ENCODE peak calls at places on chromosomes 1 and 21, in seven cellular contexts. One of them, this sample, is unnamed.

GRCh38 chr1:31111290-31111951 is 45.9 kb upstream of the PUM1 start:
- DNase-seq in cardiac muscle cell: peak; percentile 91
- DNase-seq in adrenal gland: peak; percentile 52
- DNase-seq in psoas muscle: peak; percentile 65
- DNase-seq in heart left ventricle: peak; percentile 50
- DNase-seq in tibial nerve: peak; percentile 36
- DNase-seq in CD8-positive, alpha-beta memory T cell: no peak
- DNase-seq in this sample: peak; percentile 26

GRCh38 chr1:150268342-150268705 is 492 bp downstream of the APH1A start:
- DNase-seq in adrenal gland: peak; percentile 72
- DNase-seq in psoas muscle: no peak
- DNase-seq in CD8-positive, alpha-beta memory T cell: peak; percentile 16
- DNase-seq in cardiac muscle cell: peak; percentile 25
- DNase-seq in heart left ventricle: no peak
- DNase-seq in tibial nerve: no peak
- DNase-seq in this sample: peak; percentile 32

GRCh38 chr1:69246109-69246508 is 321.6 kb upstream of the LRRC7 start:
- DNase-seq in CD8-positive, alpha-beta memory T cell: no peak
- DNase-seq in cardiac muscle cell: no peak
- DNase-seq in adrenal gland: no peak
- DNase-seq in heart left ventricle: no peak
- DNase-seq in tibial nerve: no peak
- DNase-seq in psoas muscle: no peak
- DNase-seq in this sample: no peak

GRCh38 chr1:204213668-204214662 is at the start of gene GOLT1A:
- DNase-seq in cardiac muscle cell: peak; percentile 87
- DNase-seq in adrenal gland: peak; percentile 47
- DNase-seq in tibial nerve: peak; percentile 48
- DNase-seq in psoas muscle: peak; percentile 56
- DNase-seq in CD8-positive, alpha-beta memory T cell: no peak
- DNase-seq in heart left ventricle: peak; percentile 64
- DNase-seq in this sample: peak; percentile 74

GRCh38 chr1:85582687-85583354 is 2.3 kb downstream of the CCN1 start:
- DNase-seq in CD8-positive, alpha-beta memory T cell: no peak
- DNase-seq in tibial nerve: no peak
- DNase-seq in psoas muscle: no peak
- DNase-seq in heart left ventricle: no peak
- DNase-seq in adrenal gland: no peak
- DNase-seq in cardiac muscle cell: peak; percentile 74
- DNase-seq in this sample: peak; percentile 49

GRCh38 chr1:48596036-48596435 is 124.0 kb upstream of the SPATA6 start:
- DNase-seq in adrenal gland: no peak
- DNase-seq in tibial nerve: no peak
- DNase-seq in CD8-positive, alpha-beta memory T cell: no peak
- DNase-seq in heart left ventricle: no peak
- DNase-seq in psoas muscle: no peak
- DNase-seq in cardiac muscle cell: peak; percentile 26
- DNase-seq in this sample: no peak

GRCh38 chr1:225572422-225572821 is 80.5 kb downstream of the ENAH start:
- DNase-seq in heart left ventricle: no peak
- DNase-seq in CD8-positive, alpha-beta memory T cell: no peak
- DNase-seq in cardiac muscle cell: peak; percentile 60
- DNase-seq in tibial nerve: no peak
- DNase-seq in psoas muscle: no peak
- DNase-seq in adrenal gland: no peak
- DNase-seq in this sample: no peak

GRCh38 chr1:179719272-179719671 is 23.8 kb upstream of the FAM163A start:
- DNase-seq in cardiac muscle cell: no peak
- DNase-seq in heart left ventricle: no peak
- DNase-seq in tibial nerve: no peak
- DNase-seq in CD8-positive, alpha-beta memory T cell: no peak
- DNase-seq in adrenal gland: no peak
- DNase-seq in psoas muscle: no peak
- DNase-seq in this sample: no peak

GRCh38 chr1:234658143-234658542 is 48.2 kb upstream of the IRF2BP2 start:
- DNase-seq in CD8-positive, alpha-beta memory T cell: no peak
- DNase-seq in cardiac muscle cell: peak; percentile 61
- DNase-seq in psoas muscle: no peak
- DNase-seq in heart left ventricle: no peak
- DNase-seq in tibial nerve: no peak
- DNase-seq in adrenal gland: no peak
- DNase-seq in this sample: peak; percentile 89

GRCh38 chr1:238582816-238583215 is 692.1 kb upstream of the ZP4 start:
- DNase-seq in tibial nerve: no peak
- DNase-seq in adrenal gland: no peak
- DNase-seq in heart left ventricle: no peak
- DNase-seq in cardiac muscle cell: no peak
- DNase-seq in CD8-positive, alpha-beta memory T cell: no peak
- DNase-seq in psoas muscle: no peak
- DNase-seq in this sample: no peak

GRCh38 chr1:212507361-212507760 is 74.6 kb downstream of the NENF start:
- DNase-seq in adrenal gland: no peak
- DNase-seq in psoas muscle: no peak
- DNase-seq in CD8-positive, alpha-beta memory T cell: no peak
- DNase-seq in tibial nerve: no peak
- DNase-seq in heart left ventricle: no peak
- DNase-seq in cardiac muscle cell: no peak
- DNase-seq in this sample: no peak

GRCh38 chr21:45082715-45083114 is 8.3 kb downstream of the ADARB1 start:
- DNase-seq in tibial nerve: no peak
- DNase-seq in heart left ventricle: no peak
- DNase-seq in adrenal gland: no peak
- DNase-seq in psoas muscle: no peak
- DNase-seq in cardiac muscle cell: no peak
- DNase-seq in CD8-positive, alpha-beta memory T cell: no peak
- DNase-seq in this sample: no peak

GRCh38 chr1:206496131-206496793 is 11.1 kb upstream of the RASSF5 start:
- DNase-seq in psoas muscle: no peak
- DNase-seq in heart left ventricle: peak; percentile 28
- DNase-seq in CD8-positive, alpha-beta memory T cell: no peak
- DNase-seq in cardiac muscle cell: no peak
- DNase-seq in adrenal gland: no peak
- DNase-seq in tibial nerve: no peak
- DNase-seq in this sample: peak; percentile 31

GRCh38 chr1:246164764-246165163 is 342.3 kb downstream of the SMYD3 start:
- DNase-seq in adrenal gland: no peak
- DNase-seq in tibial nerve: no peak
- DNase-seq in psoas muscle: no peak
- DNase-seq in cardiac muscle cell: no peak
- DNase-seq in CD8-positive, alpha-beta memory T cell: no peak
- DNase-seq in heart left ventricle: no peak
- DNase-seq in this sample: no peak

GRCh38 chr1:198443374-198444233 is 96.9 kb downstream of the ATP6V1G3 start:
- DNase-seq in adrenal gland: no peak
- DNase-seq in cardiac muscle cell: peak; percentile 86
- DNase-seq in CD8-positive, alpha-beta memory T cell: no peak
- DNase-seq in psoas muscle: no peak
- DNase-seq in heart left ventricle: no peak
- DNase-seq in tibial nerve: no peak
- DNase-seq in this sample: peak; percentile 63

GRCh38 chr1:155012052-155012546 is 9.5 kb downstream of the ZBTB7B start:
- DNase-seq in adrenal gland: peak; percentile 84
- DNase-seq in cardiac muscle cell: peak; percentile 69
- DNase-seq in tibial nerve: peak; percentile 71
- DNase-seq in CD8-positive, alpha-beta memory T cell: no peak
- DNase-seq in psoas muscle: peak; percentile 80
- DNase-seq in heart left ventricle: peak; percentile 72
- DNase-seq in this sample: peak; percentile 62

GRCh38 chr1:9261496-9261895 is 26.9 kb downstream of the H6PD start:
- DNase-seq in adrenal gland: no peak
- DNase-seq in heart left ventricle: no peak
- DNase-seq in psoas muscle: no peak
- DNase-seq in cardiac muscle cell: no peak
- DNase-seq in tibial nerve: no peak
- DNase-seq in CD8-positive, alpha-beta memory T cell: no peak
- DNase-seq in this sample: no peak

GRCh38 chr1:65231718-65232330 is 77.5 kb upstream of the DNAJC6 start:
- DNase-seq in heart left ventricle: no peak
- DNase-seq in CD8-positive, alpha-beta memory T cell: no peak
- DNase-seq in tibial nerve: no peak
- DNase-seq in cardiac muscle cell: no peak
- DNase-seq in psoas muscle: no peak
- DNase-seq in adrenal gland: no peak
- DNase-seq in this sample: no peak

GRCh38 chr1:154342836-154343472 is 17.6 kb downstream of the ATP8B2 start:
- DNase-seq in heart left ventricle: no peak
- DNase-seq in CD8-positive, alpha-beta memory T cell: peak; percentile 69
- DNase-seq in psoas muscle: peak; percentile 38
- DNase-seq in tibial nerve: no peak
- DNase-seq in cardiac muscle cell: no peak
- DNase-seq in adrenal gland: no peak
- DNase-seq in this sample: no peak

GRCh38 chr1:70528591-70529333 is 117.7 kb downstream of the CTH start:
- DNase-seq in psoas muscle: no peak
- DNase-seq in tibial nerve: peak; percentile 30
- DNase-seq in adrenal gland: no peak
- DNase-seq in cardiac muscle cell: peak; percentile 41
- DNase-seq in heart left ventricle: no peak
- DNase-seq in CD8-positive, alpha-beta memory T cell: no peak
- DNase-seq in this sample: no peak

GRCh38 chr1:43938892-43939587 is 5.4 kb downstream of the ARTN start:
- DNase-seq in adrenal gland: no peak
- DNase-seq in CD8-positive, alpha-beta memory T cell: no peak
- DNase-seq in tibial nerve: no peak
- DNase-seq in psoas muscle: no peak
- DNase-seq in cardiac muscle cell: no peak
- DNase-seq in heart left ventricle: peak; percentile 48
- DNase-seq in this sample: no peak
- H3K4me3 ChIP-seq in adrenal gland: no peak overlapping the region
- H3K4me3 ChIP-seq in CD8-positive, alpha-beta memory T cell: no peak overlapping the region
- H3K4me3 ChIP-seq in tibial nerve: no peak overlapping the region
- H3K4me3 ChIP-seq in psoas muscle: no peak overlapping the region
- H3K4me3 ChIP-seq in cardiac muscle cell: no peak overlapping the region
- H3K4me3 ChIP-seq in heart left ventricle: no peak overlapping the region
- H3K4me3 ChIP-seq in this sample: no peak overlapping the region

DNA sequence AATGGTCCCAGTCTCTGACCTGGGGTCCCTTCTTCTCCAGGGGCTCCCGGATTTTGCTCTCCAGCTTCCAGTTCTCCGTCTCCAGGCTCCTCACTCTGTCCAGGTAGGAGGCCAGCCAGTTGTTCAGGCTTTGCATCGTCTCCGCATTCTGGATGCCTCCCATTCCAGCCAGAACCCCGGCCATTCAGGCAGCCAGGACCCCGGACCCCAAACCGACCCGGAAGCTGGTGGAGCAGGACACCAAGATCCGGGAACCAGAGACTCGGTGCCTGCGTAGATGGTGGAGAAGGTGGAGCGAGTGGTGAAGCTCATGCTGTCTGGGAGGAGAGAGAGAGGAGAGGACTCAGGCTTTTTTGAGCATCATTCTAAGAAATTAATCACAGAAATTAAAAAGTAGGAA is 572.4 kb upstream of the NCAM2 start:
- DNase-seq in CD8-positive, alpha-beta memory T cell: no peak
- DNase-seq in psoas muscle: no peak
- DNase-seq in tibial nerve: no peak
- DNase-seq in adrenal gland: no peak
- DNase-seq in cardiac muscle cell: no peak
- DNase-seq in heart left ventricle: no peak
- DNase-seq in this sample: no peak
- H3K9me3 ChIP-seq in CD8-positive, alpha-beta memory T cell: no peaks in the 10 kb centered on the region
- H3K9me3 ChIP-seq in psoas muscle: no peaks in the 10 kb centered on the region
- H3K9me3 ChIP-seq in tibial nerve: no peaks in the 10 kb centered on the region
- H3K9me3 ChIP-seq in adrenal gland: no peaks in the 10 kb centered on the region
- H3K9me3 ChIP-seq in cardiac muscle cell: no peaks in the 10 kb centered on the region
- H3K9me3 ChIP-seq in heart left ventricle: peaks cover 5% of the 10 kb centered on the region
- H3K9me3 ChIP-seq in this sample: no peaks in the 10 kb centered on the region

DNA sequence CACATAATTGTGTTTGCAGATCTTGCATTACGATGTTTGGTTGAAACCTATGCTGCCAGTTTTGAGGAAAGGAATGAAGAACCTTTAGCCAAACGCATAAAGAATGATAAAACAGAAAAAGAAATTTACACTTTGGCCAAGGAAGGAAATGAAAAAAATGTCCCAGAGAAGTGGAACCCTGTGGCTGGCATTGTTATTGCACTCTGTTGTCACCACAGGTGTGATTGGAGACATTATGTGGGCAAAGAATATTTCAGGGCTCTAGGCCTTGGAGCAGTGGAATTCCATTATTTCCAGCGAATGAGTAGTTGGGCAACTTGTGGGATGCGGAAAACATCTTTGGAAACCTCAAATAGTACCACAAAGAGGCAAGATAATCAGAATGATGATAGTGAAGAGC is 14.9 kb downstream of the TRMT13 start:
- DNase-seq in psoas muscle: no peak
- DNase-seq in CD8-positive, alpha-beta memory T cell: no peak
- DNase-seq in cardiac muscle cell: no peak
- DNase-seq in tibial nerve: no peak
- DNase-seq in adrenal gland: no peak
- DNase-seq in heart left ventricle: no peak
- DNase-seq in this sample: no peak
- H3K36me3 ChIP-seq in psoas muscle: peaks cover 9% of the 10 kb centered on the region
- H3K36me3 ChIP-seq in CD8-positive, alpha-beta memory T cell: peaks cover 13% of the 10 kb centered on the region
- H3K36me3 ChIP-seq in cardiac muscle cell: peaks cover 44% of the 10 kb centered on the region
- H3K36me3 ChIP-seq in tibial nerve: peaks cover 82% of the 10 kb centered on the region
- H3K36me3 ChIP-seq in adrenal gland: peaks cover 43% of the 10 kb centered on the region
- H3K36me3 ChIP-seq in heart left ventricle: no peaks in the 10 kb centered on the region
- H3K36me3 ChIP-seq in this sample: peaks cover 55% of the 10 kb centered on the region

DNA sequence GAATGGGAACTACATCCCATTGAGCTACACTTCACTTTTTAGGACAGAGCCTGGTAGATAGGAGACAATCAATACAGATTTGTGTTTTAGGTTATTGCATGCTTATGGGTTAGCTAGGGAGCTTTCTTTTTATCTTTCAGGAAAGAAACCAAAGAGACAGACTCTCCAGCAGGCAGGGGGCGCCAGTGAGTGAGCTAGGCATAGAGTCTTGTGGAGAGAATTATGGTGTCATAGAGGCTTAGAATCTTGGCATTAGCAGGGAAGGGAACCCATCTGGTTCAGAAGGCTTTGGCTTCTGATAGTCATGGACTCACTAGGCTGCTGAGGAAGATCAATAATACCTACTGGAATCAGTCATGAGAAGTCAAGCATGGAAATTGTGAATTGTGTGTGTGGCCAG is at the start of gene SMCP:
- DNase-seq in tibial nerve: no peak
- DNase-seq in heart left ventricle: no peak
- DNase-seq in psoas muscle: no peak
- DNase-seq in CD8-positive, alpha-beta memory T cell: no peak
- DNase-seq in cardiac muscle cell: no peak
- DNase-seq in adrenal gland: no peak
- DNase-seq in this sample: no peak
- H3K4me3 ChIP-seq in tibial nerve: no peak within 1 kb of the TSS
- H3K4me3 ChIP-seq in heart left ventricle: no peak within 1 kb of the TSS
- H3K4me3 ChIP-seq in psoas muscle: no peak within 1 kb of the TSS
- H3K4me3 ChIP-seq in CD8-positive, alpha-beta memory T cell: no peak within 1 kb of the TSS
- H3K4me3 ChIP-seq in cardiac muscle cell: no peak within 1 kb of the TSS
- H3K4me3 ChIP-seq in adrenal gland: no peak within 1 kb of the TSS
- H3K4me3 ChIP-seq in this sample: no peak within 1 kb of the TSS

GRCh38 chr1:152444045-152444444 is 30.0 kb upstream of the CRNN start:
- DNase-seq in adrenal gland: no peak
- DNase-seq in psoas muscle: no peak
- DNase-seq in CD8-positive, alpha-beta memory T cell: no peak
- DNase-seq in cardiac muscle cell: no peak
- DNase-seq in tibial nerve: no peak
- DNase-seq in heart left ventricle: peak; percentile 54
- DNase-seq in this sample: no peak
- H3K9me3 ChIP-seq in adrenal gland: no peaks in the 10 kb centered on the region
- H3K9me3 ChIP-seq in psoas muscle: no peaks in the 10 kb centered on the region
- H3K9me3 ChIP-seq in CD8-positive, alpha-beta memory T cell: no peaks in the 10 kb centered on the region
- H3K9me3 ChIP-seq in cardiac muscle cell: no peaks in the 10 kb centered on the region
- H3K9me3 ChIP-seq in tibial nerve: no peaks in the 10 kb centered on the region
- H3K9me3 ChIP-seq in heart left ventricle: no peaks in the 10 kb centered on the region
- H3K9me3 ChIP-seq in this sample: no peaks in the 10 kb centered on the region